ENCODE peak calls at places on chromosomes 16 and 17, in ten cellular contexts. A is fibroblast of lung; J is AG20443; B is left colon; H is RWPE2; F is amniotic stem cell; I is stimulated activated CD4-positive, alpha-beta T cell treated with anti-CD3 and anti-CD28 coated beads, Interleukin-2, amount 100 ng/mL, for 48 hours; R is T-helper 1 cell; Y is caudate nucleus; P is tibial artery. C is an unnamed sample.

GRCh38 chr17:35345926-35346771 is 27.3 kb downstream of the SLFN11 start:
- DNase-seq in H (no peak), B (peak), R (peak), J (peak), P (peak), I (no peak), F (no peak), A (peak), Y (peak), C (peak)

GRCh38 chr17:44778656-44779210 is 19.9 kb downstream of the ADAM11 start:
- DNase-seq in R (no peak), Y (no peak), I (no peak), A (no peak), J (no peak), B (no peak), F (no peak), H (no peak), P (no peak), C (no peak)

GRCh38 chr17:41315814-41316430 is 412 bp upstream of the KRTAP17-1 start:
- DNase-seq in B (no peak), J (no peak), I (no peak), P (no peak), R (no peak), Y (no peak), A (no peak), F (no peak), H (no peak), C (no peak)

GRCh38 chr16:55480228-55480655 is 1.2 kb downstream of the MMP2 start:
- DNase-seq in Y (peak), J (peak), H (no peak), B (peak), P (peak), R (no peak), I (no peak), F (peak), A (peak), C (peak)

GRCh38 chr17:37676115-37676925 is 33.1 kb upstream of the DDX52 start:
- DNase-seq in A (peak), B (peak), H (no peak), J (no peak), P (no peak), R (no peak), I (no peak), Y (no peak), F (no peak), C (peak)

GRCh38 chr17:61508912-61509311 is 56.7 kb downstream of the TBX4 start:
- DNase-seq in R (no peak), B (no peak), Y (no peak), J (no peak), A (no peak), I (no peak), F (no peak), P (no peak), H (no peak), C (no peak)

GRCh38 chr17:78763561-78763960 is 18.5 kb downstream of the CYTH1 start:
- DNase-seq in J (no peak), R (no peak), P (no peak), A (peak), I (no peak), F (no peak), B (no peak), H (no peak), Y (no peak), C (no peak)

GRCh38 chr16:262121-262745 is 13.5 kb downstream of the RGS11 start:
- DNase-seq in R (no peak), B (no peak), P (no peak), A (no peak), H (peak), F (no peak), Y (no peak), I (no peak), J (no peak), C (no peak)

GRCh38 chr17:77299256-77300015 is 158.7 kb downstream of the SEC14L1 start:
- DNase-seq in P (no peak), H (no peak), J (no peak), Y (no peak), A (no peak), F (no peak), R (no peak), B (no peak), I (no peak), C (no peak)

GRCh38 chr17:45740553-45741330 is 43.4 kb upstream of the CRHR1 start:
- DNase-seq in P (peak), A (peak), H (no peak), F (no peak), R (no peak), J (peak), I (no peak), Y (no peak), B (no peak), C (peak)

GRCh38 chr16:81491522-81492188 is 47.0 kb downstream of the CMIP start:
- DNase-seq in P (no peak), B (no peak), F (no peak), R (no peak), H (no peak), A (peak), Y (no peak), I (no peak), J (peak), C (peak)

GRCh38 chr17:1912146-1912545 is 82.3 kb downstream of the RPA1 start:
- DNase-seq in Y (no peak), B (no peak), H (no peak), I (no peak), P (no peak), R (no peak), F (no peak), J (no peak), A (no peak), C (no peak)

GRCh38 chr17:81821603-81822311 is 11.3 kb downstream of the MCRIP1 start:
- DNase-seq in A (peak), P (peak), H (no peak), J (peak), B (peak), R (no peak), I (peak), F (no peak), Y (no peak), C (peak)

GRCh38 chr16:78310196-78310595 is 210.7 kb downstream of the WWOX start:
- DNase-seq in P (no peak), A (no peak), Y (no peak), I (no peak), B (no peak), H (no peak), J (no peak), F (no peak), R (no peak), C (no peak)

GRCh38 chr16:1494711-1495110 is 1.6 kb downstream of the TELO2 start:
- DNase-seq in Y (no peak), F (no peak), I (no peak), J (no peak), R (no peak), H (no peak), A (no peak), B (no peak), P (no peak), C (peak)

GRCh38 chr17:57536789-57537523 is 208.1 kb downstream of the CCDC182 start:
- DNase-seq in I (no peak), B (no peak), Y (no peak), J (no peak), H (no peak), R (no peak), F (no peak), A (no peak), P (no peak), C (no peak)

GRCh38 chr17:78338860-78339259 is 21.0 kb downstream of the SOCS3 start:
- DNase-seq in F (no peak), Y (no peak), I (no peak), J (no peak), B (peak), H (no peak), P (no peak), A (no peak), R (peak), C (no peak)

GRCh38 chr17:47698749-47699535 is 5.0 kb downstream of the TBKBP1 start:
- DNase-seq in I (peak), A (no peak), R (peak), B (no peak), J (peak), Y (no peak), P (peak), F (no peak), H (no peak), C (peak)

GRCh38 chr17:79042421-79043190 is 18.6 kb downstream of the C1QTNF1 start:
- DNase-seq in F (no peak), H (no peak), A (no peak), Y (no peak), B (peak), J (peak), I (peak), P (no peak), R (peak), C (no peak)

GRCh38 chr17:58630883-58631522 is 60.8 kb downstream of the TEX14 start:
- DNase-seq in F (no peak), J (no peak), H (no peak), B (peak), A (no peak), P (no peak), Y (no peak), I (peak), R (no peak), C (no peak)

GRCh38 chr17:17800504-17801021 is 36.2 kb downstream of the SREBF1 start:
- DNase-seq in R (no peak), B (no peak), A (no peak), P (no peak), H (no peak), Y (no peak), I (no peak), J (no peak), F (no peak), C (no peak)

GRCh38 chr17:29559640-29560039 is 7.2 kb downstream of the ABHD15 start:
- DNase-seq in F (no peak), I (no peak), H (no peak), Y (no peak), P (no peak), R (no peak), B (no peak), J (no peak), A (no peak), C (no peak)

GRCh38 chr16:49181812-49182211 is 99.8 kb downstream of the CBLN1 start:
- DNase-seq in R (no peak), B (peak), A (no peak), H (no peak), I (no peak), P (no peak), F (no peak), Y (no peak), J (no peak), C (no peak)

GRCh38 chr16:89315791-89316581 is 98.5 kb downstream of the ZNF778 start:
- DNase-seq in P (no peak), H (peak), I (peak), Y (no peak), R (peak), A (peak), B (no peak), J (peak), F (no peak), C (peak)

GRCh38 chr17:81090361-81091133 is 55.6 kb downstream of the BAIAP2 start:
- DNase-seq in J (peak), H (peak), R (peak), Y (no peak), P (peak), F (no peak), I (no peak), A (no peak), B (peak), C (no peak)

GRCh38 chr16:1559446-1559975 is 26.0 kb downstream of the TMEM204 start:
- DNase-seq in A (no peak), I (no peak), H (no peak), P (no peak), F (no peak), B (no peak), J (no peak), R (peak), Y (no peak), C (no peak)

GRCh38 chr16:31460582-31461002 is 1.3 kb downstream of the ARMC5 start:
- DNase-seq in B (no peak), Y (no peak), P (peak), I (no peak), R (no peak), H (no peak), J (no peak), A (peak), F (peak), C (peak)

GRCh38 chr16:88883946-88884345 is 17.5 kb upstream of the PABPN1L start:
- DNase-seq in H (no peak), I (no peak), R (no peak), B (no peak), A (no peak), P (no peak), Y (no peak), J (no peak), F (no peak), C (no peak)

GRCh38 chr17:81922566-81923301 is 4.8 kb upstream of the SIRT7 start:
- DNase-seq in Y (no peak), H (no peak), J (no peak), P (no peak), F (no peak), A (no peak), B (no peak), I (no peak), R (no peak), C (no peak)

GRCh38 chr16:85757341-85757822 is 6.5 kb upstream of the C16orf74 start:
- DNase-seq in Y (no peak), H (no peak), P (no peak), B (no peak), J (no peak), R (no peak), A (peak), I (no peak), F (no peak), C (peak)

GRCh38 chr16:1998852-1999801 is 9.4 kb downstream of the SYNGR3 start:
- DNase-seq in A (no peak), F (no peak), B (no peak), P (no peak), H (no peak), J (no peak), Y (no peak), I (no peak), R (no peak), C (no peak)

GRCh38 chr17:57481901-57482300 is 225.6 kb downstream of the MSI2 start:
- DNase-seq in P (no peak), I (no peak), A (peak), H (no peak), R (no peak), J (peak), F (peak), B (no peak), Y (no peak), C (peak)

GRCh38 chr16:7331997-7332396 is 648 bp upstream of the RBFOX1 start:
- DNase-seq in B (no peak), R (no peak), P (no peak), I (no peak), A (no peak), F (no peak), J (no peak), Y (no peak), H (no peak), C (no peak)

GRCh38 chr17:76414334-76415295 is 30.2 kb downstream of the SPHK1 start:
- DNase-seq in I (no peak), A (peak), J (peak), R (no peak), Y (peak), H (no peak), P (peak), F (no peak), B (no peak), C (peak)

GRCh38 chr17:56021681-56022205 is 131.5 kb upstream of the ANKFN1 start:
- DNase-seq in A (no peak), H (no peak), I (no peak), F (no peak), P (no peak), B (no peak), Y (no peak), J (no peak), R (no peak), C (no peak)

GRCh38 chr17:33811984-33812383 is 443.1 kb upstream of the CCL2 start:
- DNase-seq in F (no peak), I (no peak), B (no peak), J (no peak), A (no peak), H (no peak), Y (no peak), P (no peak), R (no peak), C (no peak)

C was measured in foreskin fibroblast.